ENCODE peak calls at places on chromosomes 2 and 18, in four cellular contexts. One of them, this sample, is unnamed.

GRCh38 chr2:63587814-63588384 is 378 bp downstream of the WDPCP start:
- DNase-seq in left lung: peak
- DNase-seq in left ventricle myocardium inferior: no peak
- DNase-seq in body of pancreas: no peak
- DNase-seq in this sample: no peak

GRCh38 chr2:161796192-161796591 is 172.0 kb downstream of the SLC4A10 start:
- DNase-seq in left lung: no peak
- DNase-seq in left ventricle myocardium inferior: no peak
- DNase-seq in body of pancreas: peak
- DNase-seq in this sample: peak

GRCh38 chr2:127574656-127575055 is 39.2 kb downstream of the MYO7B start:
- DNase-seq in left lung: no peak
- DNase-seq in left ventricle myocardium inferior: no peak
- DNase-seq in body of pancreas: no peak
- DNase-seq in this sample: peak

GRCh38 chr18:70384181-70384790 is 95.4 kb downstream of the SOCS6 start:
- DNase-seq in left lung: no peak
- DNase-seq in left ventricle myocardium inferior: no peak
- DNase-seq in body of pancreas: no peak
- DNase-seq in this sample: no peak

GRCh38 chr2:231323316-231323715 is 72.2 kb upstream of the B3GNT7 start:
- DNase-seq in left lung: no peak
- DNase-seq in left ventricle myocardium inferior: no peak
- DNase-seq in body of pancreas: no peak
- DNase-seq in this sample: no peak

GRCh38 chr18:7174359-7175107 is 56.4 kb upstream of the LRRC30 start:
- DNase-seq in left lung: no peak
- DNase-seq in left ventricle myocardium inferior: no peak
- DNase-seq in body of pancreas: peak
- DNase-seq in this sample: no peak

GRCh38 chr2:106537711-106538275 is 50.6 kb downstream of the CD8B2 start:
- DNase-seq in left lung: no peak
- DNase-seq in left ventricle myocardium inferior: no peak
- DNase-seq in body of pancreas: peak
- DNase-seq in this sample: no peak

GRCh38 chr2:118386636-118387302 is 298.5 kb downstream of the INSIG2 start:
- DNase-seq in left lung: no peak
- DNase-seq in left ventricle myocardium inferior: no peak
- DNase-seq in body of pancreas: no peak
- DNase-seq in this sample: no peak

GRCh38 chr2:191927991-191928390 is 81.1 kb upstream of the CAVIN2 start:
- DNase-seq in left lung: no peak
- DNase-seq in left ventricle myocardium inferior: no peak
- DNase-seq in body of pancreas: no peak
- DNase-seq in this sample: no peak

GRCh38 chr18:6205706-6206105 is 209.0 kb downstream of the L3MBTL4 start:
- DNase-seq in left lung: no peak
- DNase-seq in left ventricle myocardium inferior: no peak
- DNase-seq in body of pancreas: no peak
- DNase-seq in this sample: no peak

GRCh38 chr2:134190062-134190806 is 63.6 kb upstream of the MGAT5 start:
- DNase-seq in left lung: no peak
- DNase-seq in left ventricle myocardium inferior: no peak
- DNase-seq in body of pancreas: no peak
- DNase-seq in this sample: no peak
- H3K27ac ChIP-seq in left lung: no peak
- H3K27ac ChIP-seq in left ventricle myocardium inferior: peak
- H3K27ac ChIP-seq in body of pancreas: peak
- H3K27ac ChIP-seq in this sample: no peak

DNA sequence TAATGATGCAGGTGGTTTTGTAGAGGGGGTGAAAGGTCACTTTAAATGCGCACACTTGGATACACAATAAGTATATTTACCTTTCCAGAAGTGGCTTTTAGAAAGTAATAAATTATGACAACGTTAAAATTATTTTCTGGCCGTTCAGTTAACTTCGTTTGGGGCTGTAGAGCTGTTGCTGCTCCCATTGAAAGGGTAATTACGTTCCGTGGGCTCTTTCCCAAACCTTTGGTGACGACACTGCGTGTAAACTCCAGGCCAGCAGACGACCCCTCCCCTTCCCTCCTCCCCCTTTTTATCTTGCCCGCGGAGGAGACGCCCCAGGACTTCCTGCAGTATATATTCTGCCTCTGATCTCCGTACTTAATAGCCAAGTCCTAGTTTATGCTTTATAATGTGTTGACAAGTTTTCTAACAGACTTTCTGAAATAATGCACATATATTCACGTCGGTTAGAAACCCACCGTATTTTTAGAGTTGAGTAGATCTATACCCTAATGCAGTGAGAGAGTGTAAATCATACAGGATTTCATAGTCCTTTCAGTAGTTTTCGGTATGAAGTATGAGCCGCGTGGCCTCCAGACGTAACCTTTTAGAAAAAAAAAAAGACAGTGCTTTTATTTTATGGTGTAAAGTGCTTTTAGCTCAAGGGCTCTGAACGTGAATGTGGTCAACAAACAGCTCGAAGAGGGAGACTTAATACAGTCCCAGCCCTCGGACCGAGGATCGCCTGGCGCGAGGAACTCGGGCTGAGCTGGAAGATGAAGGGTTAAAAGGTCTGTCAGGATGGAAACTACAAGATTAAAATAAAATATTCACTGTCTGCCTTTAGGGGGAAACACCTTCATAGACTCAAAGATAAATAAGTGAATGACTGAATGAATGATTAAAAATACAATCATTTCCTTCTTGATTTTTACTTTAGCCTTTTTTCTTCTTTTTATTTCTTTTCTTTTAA is 3.8 kb upstream of the BCL11A start:
- DNase-seq in left lung: peak
- DNase-seq in left ventricle myocardium inferior: no peak
- DNase-seq in body of pancreas: no peak
- DNase-seq in this sample: no peak
- H3K4me3 ChIP-seq in left lung: no peak
- H3K4me3 ChIP-seq in left ventricle myocardium inferior: peak
- H3K4me3 ChIP-seq in body of pancreas: no peak
- H3K4me3 ChIP-seq in this sample: peak

DNA sequence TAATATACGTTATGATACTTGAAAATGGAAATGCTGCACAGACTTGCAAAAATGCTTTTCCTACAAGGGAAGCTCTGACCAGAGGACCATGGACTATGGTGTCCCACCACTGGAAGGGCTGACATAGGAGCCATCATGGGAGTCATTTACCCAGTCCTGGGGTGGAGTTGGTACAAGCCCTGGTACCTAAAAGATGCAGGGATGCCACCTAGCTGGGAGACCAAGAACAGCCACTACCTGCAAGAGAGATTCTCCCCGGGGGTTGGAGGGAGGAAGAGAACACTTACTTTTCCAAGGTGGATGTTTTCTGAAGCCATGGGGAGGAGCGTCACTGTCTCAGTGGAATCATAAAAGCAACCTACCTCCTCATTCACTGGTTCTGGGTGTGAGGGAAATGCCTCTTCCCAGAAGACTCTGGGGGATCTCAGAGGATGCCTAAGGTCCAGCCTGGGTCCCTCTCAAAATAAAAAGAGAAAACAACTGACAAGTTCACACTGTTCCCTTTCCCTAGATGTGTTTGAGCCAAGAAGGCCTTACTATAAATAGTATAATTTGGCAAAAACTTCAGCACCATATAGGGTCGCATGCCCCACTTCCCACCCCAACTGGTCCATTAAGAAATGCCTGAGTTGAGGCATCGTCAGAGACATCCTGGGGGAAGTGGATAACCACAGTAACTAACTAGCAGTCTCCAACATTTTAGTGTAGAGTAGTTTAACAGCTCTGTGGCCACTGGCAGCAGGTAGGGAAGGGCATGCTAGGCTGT is 39.9 kb downstream of the REEP1 start:
- DNase-seq in left lung: no peak
- DNase-seq in left ventricle myocardium inferior: no peak
- DNase-seq in body of pancreas: no peak
- DNase-seq in this sample: no peak
- TF ChIP-seq CTCF in left lung: no peak
- TF ChIP-seq CTCF in left ventricle myocardium inferior: peak
- TF ChIP-seq CTCF in body of pancreas: no peak
- TF ChIP-seq CTCF in this sample: no peak

DNA sequence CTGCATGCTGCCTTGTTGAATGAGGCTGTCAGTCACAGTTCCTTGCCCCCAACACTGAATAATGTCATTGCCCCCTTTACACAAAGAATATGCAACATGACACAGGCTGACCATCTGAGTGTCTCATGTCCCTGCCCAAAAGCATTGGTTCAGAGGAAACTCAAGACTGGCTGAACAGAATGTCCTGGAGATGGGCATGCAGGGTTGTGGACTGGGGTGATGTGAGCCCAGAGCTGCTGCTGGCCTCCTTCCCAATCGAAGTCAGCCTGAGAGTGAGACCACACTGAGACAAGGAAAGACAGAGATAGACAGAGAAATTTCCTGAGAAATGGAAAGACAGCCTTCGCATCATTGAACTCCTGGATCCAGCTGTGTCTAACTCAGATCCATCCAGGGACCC is 110.1 kb downstream of the PID1 start:
- DNase-seq in left lung: no peak
- DNase-seq in left ventricle myocardium inferior: no peak
- DNase-seq in body of pancreas: no peak
- DNase-seq in this sample: no peak
- H3K27ac ChIP-seq in left lung: no peak
- H3K27ac ChIP-seq in left ventricle myocardium inferior: no peak
- H3K27ac ChIP-seq in body of pancreas: peak
- H3K27ac ChIP-seq in this sample: no peak

DNA sequence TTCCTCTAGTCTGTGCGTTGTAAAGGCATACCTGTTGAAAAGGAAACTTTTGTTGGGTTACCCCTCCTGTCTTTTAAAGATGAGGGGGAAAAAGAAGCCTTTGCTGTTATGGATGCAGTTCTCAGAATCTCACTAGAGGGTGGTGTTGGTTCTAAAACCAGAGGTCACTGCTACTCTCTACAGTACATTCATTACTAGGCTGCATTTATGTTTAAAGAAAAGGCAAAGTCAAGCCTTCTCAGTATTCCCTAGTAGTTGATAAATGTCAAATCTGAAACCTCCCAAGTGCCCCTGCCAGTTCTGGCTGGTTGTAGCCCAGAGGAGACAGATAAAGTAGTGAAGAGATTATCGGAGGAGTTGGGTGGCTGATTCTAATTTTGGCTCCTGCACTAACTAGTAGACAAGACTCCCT is 1.4 kb upstream of the PLCL1 start:
- DNase-seq in left lung: no peak
- DNase-seq in left ventricle myocardium inferior: no peak
- DNase-seq in body of pancreas: no peak
- DNase-seq in this sample: no peak
- H3K4me3 ChIP-seq in left lung: no peak
- H3K4me3 ChIP-seq in left ventricle myocardium inferior: peak
- H3K4me3 ChIP-seq in body of pancreas: no peak
- H3K4me3 ChIP-seq in this sample: no peak

GRCh38 chr2:35871672-35872071 is 483.9 kb upstream of the CRIM1 start:
- DNase-seq in left lung: no peak
- DNase-seq in left ventricle myocardium inferior: no peak
- DNase-seq in body of pancreas: no peak
- DNase-seq in this sample: no peak
- TF ChIP-seq CTCF in left lung: no peak
- TF ChIP-seq CTCF in left ventricle myocardium inferior: no peak
- TF ChIP-seq CTCF in body of pancreas: no peak
- TF ChIP-seq CTCF in this sample: no peak

This sample was measured in upper lobe of right lung.